ENCODE peak calls at places on chromosomes 3 and 15, in six cellular contexts. B is K562, Y is GM12878, C is H1, V is HepG2, U is GM12891. M is an unnamed sample.

GRCh38 chr3:148280623-148281242 is 417.0 kb upstream of the AGTR1 start:
- DNase-seq in B (peak), C (no peak), U (no peak), Y (no peak), V (no peak), M (no peak)

GRCh38 chr3:121855555-121855954 is 20.5 kb downstream of the EAF2 start:
- DNase-seq in V (peak), B (peak), C (no peak), U (no peak), Y (no peak), M (no peak)

GRCh38 chr3:121768452-121768851 is 18.9 kb upstream of the GOLGB1 start:
- DNase-seq in Y (no peak), B (no peak), C (no peak), U (no peak), V (no peak), M (no peak)

GRCh38 chr3:120449701-120450216 is 1.0 kb downstream of the FSTL1 start:
- DNase-seq in U (no peak), Y (no peak), C (no peak), V (no peak), B (no peak), M (no peak)

GRCh38 chr3:196992461-196993065 is 23.9 kb upstream of the PIGZ start:
- DNase-seq in B (no peak), C (no peak), U (no peak), Y (no peak), V (no peak), M (peak)

GRCh38 chr3:50517721-50518206 is 14.3 kb upstream of the CACNA2D2 start:
- DNase-seq in C (no peak), V (no peak), U (no peak), Y (no peak), B (no peak), M (no peak)

GRCh38 chr3:157109267-157110141 is 50.4 kb downstream of the CCNL1 start:
- DNase-seq in Y (no peak), V (no peak), C (no peak), U (no peak), B (peak), M (no peak)

GRCh38 chr15:78298983-78299301 is 467 bp downstream of the SKIC8 start:
- DNase-seq in V (no peak), U (no peak), C (no peak), B (no peak), Y (no peak), M (no peak)

GRCh38 chr15:20357139-20358065 is 184.2 kb downstream of the GOLGA6L6 start:
- DNase-seq in V (no peak), C (no peak), B (peak), U (no peak), Y (no peak), M (no peak)

GRCh38 chr3:99699841-99700240 is 61.4 kb downstream of the COL8A1 start:
- DNase-seq in Y (no peak), U (no peak), B (no peak), V (no peak), C (no peak), M (no peak)

GRCh38 chr3:139108253-139108969 is 63.7 kb upstream of the PRR23C start:
- DNase-seq in B (no peak), C (no peak), V (no peak), Y (no peak), U (no peak), M (no peak)

GRCh38 chr3:105367406-105368213 is 901 bp downstream of the ALCAM start:
- DNase-seq in B (no peak), Y (peak), C (no peak), U (peak), V (peak), M (peak)

GRCh38 chr15:79875213-79875612 is 21.6 kb downstream of the MTHFS start:
- DNase-seq in U (no peak), B (no peak), C (no peak), Y (no peak), V (no peak), M (no peak)

GRCh38 chr15:73809728-73810501 is 56.8 kb upstream of the INSYN1 start:
- DNase-seq in Y (no peak), U (no peak), C (no peak), B (no peak), V (no peak), M (no peak)

GRCh38 chr3:106329505-106329904 is 460.7 kb upstream of the CBLB start:
- DNase-seq in B (no peak), V (no peak), U (no peak), Y (no peak), C (no peak), M (no peak)

GRCh38 chr3:31871939-31872507 is 109.0 kb downstream of the OSBPL10 start:
- DNase-seq in C (no peak), B (no peak), V (no peak), Y (no peak), U (no peak), M (no peak)

GRCh38 chr3:33019981-33020380 is 68.5 kb downstream of the CCR4 start:
- DNase-seq in Y (no peak), V (no peak), C (no peak), B (no peak), U (no peak), M (no peak)

GRCh38 chr15:101001796-101002195 is 82.6 kb downstream of the LRRK1 start:
- DNase-seq in B (no peak), Y (no peak), U (no peak), C (no peak), V (no peak), M (no peak)

GRCh38 chr3:100954990-100955389 is 38.2 kb downstream of the ABI3BP start:
- DNase-seq in C (no peak), U (no peak), V (no peak), B (no peak), Y (no peak), M (no peak)

GRCh38 chr3:43166406-43166805 is 60.5 kb upstream of the POMGNT2 start:
- DNase-seq in U (no peak), Y (no peak), B (no peak), C (no peak), V (no peak), M (no peak)

DNA sequence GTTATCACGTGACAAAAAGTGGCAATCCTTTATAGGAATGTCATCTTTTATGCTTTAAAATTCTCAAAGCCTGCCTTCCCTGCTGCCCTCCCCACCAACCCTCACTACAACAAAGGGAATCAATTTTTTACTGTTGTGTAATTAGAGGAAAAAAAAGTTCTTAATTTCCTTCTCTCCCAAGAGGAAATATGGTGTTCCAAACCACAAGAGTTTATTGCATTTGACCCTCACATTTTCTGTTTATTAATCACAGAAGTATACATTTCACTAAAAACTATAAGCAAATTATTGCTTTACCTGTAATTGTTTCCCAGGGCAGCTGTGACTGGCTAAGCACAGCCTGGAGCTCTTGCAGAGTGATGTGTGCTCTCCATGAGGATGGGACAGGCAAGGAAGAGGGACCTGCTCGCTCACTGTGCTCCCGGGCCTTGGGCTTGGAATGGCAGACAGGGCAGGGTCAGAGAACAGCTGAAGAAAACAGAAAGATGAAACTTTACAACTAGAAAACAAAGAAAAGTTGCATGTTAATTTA is 31.3 kb upstream of the ATP10A start:
- DNase-seq in V (no peak), U (no peak), C (no peak), B (no peak), Y (no peak), M (no peak)
- TF ChIP-seq TAF1 in V (no peak), U (no peak), C (no peak), B (no peak), Y (no peak), M (no peak)

GRCh38 chr3:150703756-150704344 is at the start of gene ERICH6:
- DNase-seq in Y (peak), C (peak), U (peak), B (peak), V (peak), M (peak)
- TF ChIP-seq POLR2A in Y (peak), C (peak), U (peak), B (peak), V (peak), M (peak)

GRCh38 chr3:163058190-163058854 is 1561.7 kb downstream of the OTOL1 start:
- DNase-seq in C (no peak), U (no peak), Y (no peak), B (no peak), V (no peak), M (no peak)

DNA sequence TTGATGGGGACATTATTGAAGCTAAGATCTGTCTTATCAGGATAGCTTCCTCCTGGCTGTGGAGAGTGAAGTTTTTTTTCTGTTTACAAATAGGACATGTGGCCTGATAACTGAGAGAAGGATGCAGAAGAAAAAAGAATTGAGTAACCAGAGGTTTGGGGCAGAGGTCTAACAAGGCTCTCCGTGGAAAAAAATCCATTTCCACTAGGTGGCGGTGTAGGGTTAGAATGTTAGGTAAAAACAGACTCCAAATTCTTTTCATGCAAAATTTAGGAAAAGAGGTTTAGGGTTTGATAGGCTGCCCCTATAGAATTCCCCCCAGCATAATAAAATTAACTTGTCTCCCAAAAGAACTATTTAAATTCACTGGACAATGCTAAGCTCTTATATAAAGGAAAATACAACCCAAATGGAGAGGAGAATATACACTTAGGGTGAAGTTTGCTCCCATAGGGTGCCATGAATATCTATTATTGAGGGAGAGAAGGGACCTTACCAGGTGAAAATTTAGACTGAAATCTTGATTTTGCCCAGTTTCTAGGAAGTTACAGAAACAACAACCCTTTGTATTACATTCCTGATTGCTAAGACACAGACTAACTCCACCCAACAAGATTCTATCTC is 1560.4 kb downstream of the OTOL1 start:
- DNase-seq in U (peak), B (peak), C (no peak), Y (no peak), V (peak), M (no peak)
- TF ChIP-seq TAF1 in U (no peak), B (no peak), C (no peak), Y (no peak), V (no peak), M (no peak)

GRCh38 chr3:67733269-67733950 is 79.0 kb upstream of the SUCLG2 start:
- DNase-seq in Y (no peak), U (no peak), B (no peak), V (no peak), C (no peak), M (no peak)
- TF ChIP-seq POLR2A in Y (no peak), U (no peak), B (no peak), V (no peak), C (no peak), M (no peak)

DNA sequence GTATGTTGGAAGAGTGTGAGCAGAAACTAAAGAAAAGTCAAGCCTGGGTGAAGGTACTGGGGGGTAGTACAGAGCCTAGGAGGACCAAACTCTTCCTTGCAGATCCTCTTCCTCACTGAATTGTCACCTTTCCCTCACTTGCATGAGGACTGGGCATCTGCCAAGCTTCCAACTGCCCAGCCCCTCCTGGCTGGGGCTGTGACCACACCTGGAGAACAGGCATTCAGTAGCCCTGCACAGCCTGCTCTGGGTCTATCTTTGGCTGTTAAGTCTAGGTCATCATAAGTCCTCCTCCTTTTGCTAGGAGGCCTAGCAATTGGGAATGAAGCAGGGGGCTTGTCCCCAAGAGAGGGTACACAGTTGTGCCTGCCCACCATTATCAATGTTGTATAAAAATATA is 55.2 kb downstream of the CAPN7 start:
- DNase-seq in U (no peak), V (no peak), B (no peak), C (no peak), Y (no peak), M (no peak)
- TF ChIP-seq TAF1 in U (no peak), V (no peak), B (no peak), C (no peak), Y (no peak), M (no peak)

GRCh38 chr3:126476166-126476975 is 680 bp upstream of the ZXDC start:
- DNase-seq in U (no peak), C (no peak), Y (no peak), V (no peak), B (no peak), M (no peak)
- TF ChIP-seq POLR2A in U (no peak), C (no peak), Y (no peak), V (peak), B (peak), M (no peak)

DNA sequence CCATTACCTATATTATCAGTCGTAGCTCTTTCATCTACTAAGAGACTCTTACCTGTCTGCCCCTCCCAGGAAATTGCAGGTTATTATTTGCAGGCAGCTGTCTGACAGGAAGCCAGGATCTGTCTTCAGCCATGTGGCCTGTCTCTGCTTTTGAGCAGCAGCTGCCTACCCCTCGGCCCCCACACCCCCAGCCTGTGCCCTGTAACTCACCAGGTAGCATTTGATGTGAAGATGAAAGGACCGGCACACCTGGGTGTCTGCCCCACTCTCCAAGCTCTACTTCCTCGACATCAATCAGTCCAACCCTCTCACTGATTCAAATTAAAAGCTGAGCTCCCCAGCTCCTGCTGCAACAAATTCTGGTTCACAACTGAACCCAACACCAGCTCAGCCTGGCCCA is 197.2 kb upstream of the CTNNB1 start:
- DNase-seq in C (no peak), U (no peak), B (no peak), V (no peak), Y (no peak), M (no peak)
- TF ChIP-seq TAF1 in C (no peak), U (no peak), B (no peak), V (no peak), Y (no peak), M (no peak)

DNA sequence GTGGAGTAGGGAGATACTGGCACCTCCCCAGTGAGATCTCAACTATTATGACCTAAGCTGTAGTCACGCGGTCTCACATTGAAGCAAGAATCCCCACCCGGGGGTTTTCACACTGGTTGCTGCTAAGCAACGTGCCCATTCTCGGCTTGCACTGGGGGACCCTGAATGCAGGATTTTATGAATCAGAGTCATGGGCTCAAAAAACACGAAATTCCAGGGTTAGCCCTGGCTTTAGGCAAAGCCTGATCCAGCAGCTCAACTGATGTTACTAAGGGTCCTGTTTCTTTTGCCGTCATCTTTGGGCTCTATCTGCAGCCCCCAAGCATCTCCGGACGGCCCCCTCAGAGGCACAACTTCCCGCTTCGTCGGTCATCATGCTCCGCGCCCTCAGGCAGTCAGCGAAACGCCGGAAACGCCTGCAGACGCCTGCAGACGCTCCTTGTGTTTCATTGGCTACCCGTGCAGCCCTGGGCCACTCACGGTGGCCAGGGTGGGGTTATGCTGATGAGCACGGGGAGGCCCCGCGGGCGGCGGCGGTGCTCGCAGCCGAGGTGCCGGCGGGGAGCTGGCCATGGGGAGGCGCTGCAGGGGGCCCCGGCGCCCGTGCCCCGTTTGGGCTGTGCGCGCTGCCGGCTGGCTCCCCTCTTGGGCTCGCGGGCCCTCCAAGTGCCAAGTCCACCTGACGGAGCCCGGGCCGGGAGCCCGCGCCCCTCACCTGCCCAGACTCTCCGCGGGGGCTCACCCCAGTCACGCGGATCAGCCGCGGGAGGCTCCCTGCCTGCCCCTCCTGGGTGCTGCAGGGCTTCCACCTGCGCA is 25.8 kb downstream of the EFCC1 start:
- DNase-seq in V (peak), U (peak), Y (peak), B (peak), C (peak), M (peak)
- TF ChIP-seq POLR2A in V (no peak), U (no peak), Y (peak), B (peak), C (no peak), M (peak)

M was measured in GM12892.